ENCODE peak calls at places on chromosomes 12 and 14, in four cellular contexts. H is AG10803, K is thoracic aorta, W is cardiac muscle cell. J is an unnamed sample.

GRCh38 chr14:102140750-102141145 is 1.1 kb downstream of the WDR20 start:
- DNase-seq in H (peak; percentile 6), K (no peak), W (no peak), J (no peak)

GRCh38 chr14:23653046-23653445 is 16.9 kb downstream of the DHRS2 start:
- DNase-seq in H (peak; percentile 22), K (no peak), W (peak; percentile 30), J (no peak)

GRCh38 chr14:22002860-22003284 is 329.3 kb upstream of the OR4E1 start:
- DNase-seq in H (no peak), K (no peak), W (no peak), J (no peak)

GRCh38 chr14:28577187-28577586 is 189.4 kb upstream of the FOXG1 start:
- DNase-seq in H (no peak), K (no peak), W (peak; percentile 45), J (no peak)

GRCh38 chr12:132710422-132711168 is at the start of gene PGAM5:
- DNase-seq in H (peak; percentile 73), K (no peak), W (peak; percentile 86), J (no peak)

GRCh38 chr12:6370994-6371754 is 4.2 kb downstream of the SCNN1A start:
- DNase-seq in H (no peak), K (no peak), W (peak; percentile 56), J (peak; percentile 89)

GRCh38 chr12:132635076-132635955 is 16.7 kb downstream of the P2RX2 start:
- DNase-seq in H (no peak), K (no peak), W (no peak), J (no peak)

GRCh38 chr12:27434673-27435565 is 11.6 kb upstream of the SMCO2 start:
- DNase-seq in H (no peak), K (no peak), W (peak; percentile 25), J (no peak)

GRCh38 chr14:69980457-69981414 is 101.5 kb downstream of the SMOC1 start:
- DNase-seq in H (no peak), K (no peak), W (peak; percentile 42), J (no peak)

GRCh38 chr12:62520361-62520760 is 53.7 kb downstream of the MON2 start:
- DNase-seq in H (no peak), K (no peak), W (no peak), J (no peak)

GRCh38 chr14:36583242-36584166 is 1.1 kb upstream of the NKX2-8 start:
- DNase-seq in H (no peak), K (no peak), W (no peak), J (no peak)

GRCh38 chr14:74888164-74889158 is 6.7 kb downstream of the DLST start:
- DNase-seq in H (no peak), K (no peak), W (no peak), J (no peak)

GRCh38 chr12:10705655-10706054 is 17.5 kb downstream of the YBX3 start:
- DNase-seq in H (peak; percentile 80), K (no peak), W (peak; percentile 58), J (no peak)

GRCh38 chr14:102180248-102180998 is 40.7 kb downstream of the WDR20 start:
- DNase-seq in H (no peak), K (no peak), W (no peak), J (no peak)

GRCh38 chr14:63565448-63565847 is 22.3 kb upstream of the PPP2R5E start:
- DNase-seq in H (no peak), K (no peak), W (no peak), J (no peak)

GRCh38 chr12:13195848-13196301 is 651 bp upstream of the EMP1 start:
- DNase-seq in H (peak; percentile 75), K (no peak), W (peak; percentile 55), J (no peak)

GRCh38 chr14:93037354-93037753 is 78.4 kb downstream of the ITPK1 start:
- DNase-seq in H (no peak), K (no peak), W (no peak), J (no peak)

GRCh38 chr14:103408491-103409155 is 23.4 kb downstream of the MARK3 start:
- DNase-seq in H (no peak), K (no peak), W (peak; percentile 62), J (no peak)

GRCh38 chr14:77040995-77041744 is 12.7 kb upstream of the IRF2BPL start:
- DNase-seq in H (no peak), K (no peak), W (no peak), J (no peak)

GRCh38 chr14:53858344-53858682 is 98.3 kb downstream of the BMP4 start:
- DNase-seq in H (no peak), K (no peak), W (no peak), J (no peak)

GRCh38 chr12:64825143-64826011 is 930 bp downstream of the TBC1D30 start:
- DNase-seq in H (no peak), K (no peak), W (no peak), J (no peak)

GRCh38 chr14:83744901-83745300 is 1785.0 kb upstream of the FLRT2 start:
- DNase-seq in H (no peak), K (no peak), W (no peak), J (no peak)

GRCh38 chr14:55572578-55572977 is 7.4 kb upstream of the KTN1 start:
- DNase-seq in H (no peak), K (no peak), W (peak; percentile 43), J (no peak)

GRCh38 chr14:72513994-72514659 is 379.8 kb downstream of the DPF3 start:
- DNase-seq in H (peak; percentile 58), K (no peak), W (peak; percentile 66), J (no peak)

GRCh38 chr14:76968621-76969063 is 59.9 kb downstream of the IRF2BPL start:
- DNase-seq in H (no peak), K (no peak), W (no peak), J (no peak)

GRCh38 chr12:16675438-16675837 is 69.5 kb upstream of the LMO3 start:
- DNase-seq in H (no peak), K (no peak), W (no peak), J (no peak)

GRCh38 chr12:16674885-16675284 is 68.9 kb upstream of the LMO3 start:
- DNase-seq in H (no peak), K (no peak), W (no peak), J (no peak)

GRCh38 chr12:16669756-16670155 is 63.8 kb upstream of the LMO3 start:
- DNase-seq in H (no peak), K (no peak), W (no peak), J (no peak)

GRCh38 chr12:16668198-16668597 is 62.2 kb upstream of the LMO3 start:
- DNase-seq in H (no peak), K (no peak), W (no peak), J (no peak)

GRCh38 chr12:16670456-16671050 is 64.6 kb upstream of the LMO3 start:
- DNase-seq in H (peak; percentile 22), K (no peak), W (peak; percentile 18), J (no peak)
- H3K4me3 ChIP-seq in H (no peak overlapping the region), K (no peak overlapping the region), W (no peak overlapping the region), J (no peak overlapping the region)

DNA sequence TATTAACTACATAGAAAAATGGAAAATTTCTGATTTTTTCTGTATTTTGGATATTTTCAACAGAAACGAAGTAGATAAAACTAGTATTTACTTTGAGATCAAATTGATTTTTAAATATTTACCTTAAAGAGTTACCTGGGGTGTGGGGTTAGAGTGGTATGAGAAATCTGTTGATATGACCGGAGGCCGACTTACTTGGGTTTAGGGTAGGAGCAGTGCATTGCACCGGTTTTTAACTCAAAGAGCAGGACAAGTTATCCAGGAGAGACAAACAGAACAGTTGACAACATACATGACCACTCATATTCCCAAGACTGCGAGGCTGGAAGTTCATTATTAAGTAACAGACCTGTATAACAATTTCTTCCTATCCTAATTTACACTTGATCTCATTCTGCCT is 31.4 kb downstream of the TPH2 start:
- DNase-seq in H (no peak), K (no peak), W (no peak), J (no peak)
- H3K4me3 ChIP-seq in H (no peak overlapping the region), K (no peak overlapping the region), W (no peak overlapping the region), J (no peak overlapping the region)

GRCh38 chr12:108766294-108766693 is 35.0 kb upstream of the CORO1C start:
- DNase-seq in H (no peak), K (no peak), W (no peak), J (no peak)

GRCh38 chr12:108770963-108771362 is 39.6 kb upstream of the CORO1C start:
- DNase-seq in H (no peak), K (no peak), W (no peak), J (no peak)

GRCh38 chr12:108772247-108772646 is 40.9 kb upstream of the CORO1C start:
- DNase-seq in H (no peak), K (no peak), W (no peak), J (no peak)

GRCh38 chr12:108770269-108770829 is 39.0 kb upstream of the CORO1C start:
- DNase-seq in H (no peak), K (no peak), W (no peak), J (no peak)

DNA sequence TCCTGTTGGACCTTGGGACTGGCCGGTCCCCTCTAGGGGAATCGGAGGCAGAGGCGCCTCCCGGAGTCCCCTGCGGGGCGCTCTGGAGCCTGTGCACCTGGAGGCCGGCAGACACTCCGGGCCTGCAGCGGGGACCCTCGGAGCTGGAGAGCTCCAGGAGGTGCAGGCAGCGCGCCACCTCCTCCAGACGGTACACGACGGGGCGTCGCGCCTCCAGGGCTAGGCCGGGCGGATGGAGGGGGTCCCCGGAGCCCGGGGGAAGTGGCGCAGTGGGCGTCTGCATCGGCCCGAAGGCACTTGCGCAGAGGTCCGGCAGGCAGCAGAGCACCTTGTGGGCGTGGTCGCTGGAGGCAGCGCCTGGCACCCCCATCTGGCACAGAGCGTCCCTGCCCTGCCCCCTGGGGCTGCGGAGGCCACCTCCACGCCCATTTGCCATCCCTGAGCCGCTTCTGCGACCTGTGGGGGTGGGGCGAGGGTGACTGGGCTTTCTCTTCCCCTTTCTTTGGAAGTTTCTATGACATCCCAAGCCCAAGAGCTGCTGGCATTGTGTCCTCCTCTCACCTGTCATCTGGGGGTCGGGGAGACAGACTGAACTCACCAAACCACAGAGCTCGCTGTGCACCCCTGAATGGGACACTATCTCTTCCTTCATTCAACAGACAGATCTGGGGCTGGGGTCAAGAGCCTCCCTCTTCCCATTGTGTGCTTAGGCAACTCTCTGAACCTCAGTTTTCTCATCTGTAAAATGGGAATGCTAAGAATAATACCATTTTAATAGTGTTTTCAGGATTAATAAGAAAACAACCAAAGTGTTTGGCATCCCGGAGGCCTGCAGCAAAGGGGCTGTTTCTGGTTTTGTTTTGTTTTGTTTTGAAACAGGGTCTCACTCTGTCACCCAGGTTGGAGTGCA is 37.5 kb upstream of the CORO1C start:
- DNase-seq in H (no peak), K (no peak), W (no peak), J (no peak)
- H3K4me3 ChIP-seq in H (no peak overlapping the region), K (peak overlapping the region; percentile 69), W (peak overlapping the region; percentile 14), J (peak overlapping the region; percentile 28)

GRCh38 chr12:49295087-49296001 is at the start of gene PRPH:
- DNase-seq in H (no peak), K (no peak), W (no peak), J (no peak)
- H3K4me3 ChIP-seq in H (no peak within 1 kb of the TSS), K (peak within 1 kb of the TSS; percentile 15), W (no peak within 1 kb of the TSS), J (peak within 1 kb of the TSS; percentile 2)

DNA sequence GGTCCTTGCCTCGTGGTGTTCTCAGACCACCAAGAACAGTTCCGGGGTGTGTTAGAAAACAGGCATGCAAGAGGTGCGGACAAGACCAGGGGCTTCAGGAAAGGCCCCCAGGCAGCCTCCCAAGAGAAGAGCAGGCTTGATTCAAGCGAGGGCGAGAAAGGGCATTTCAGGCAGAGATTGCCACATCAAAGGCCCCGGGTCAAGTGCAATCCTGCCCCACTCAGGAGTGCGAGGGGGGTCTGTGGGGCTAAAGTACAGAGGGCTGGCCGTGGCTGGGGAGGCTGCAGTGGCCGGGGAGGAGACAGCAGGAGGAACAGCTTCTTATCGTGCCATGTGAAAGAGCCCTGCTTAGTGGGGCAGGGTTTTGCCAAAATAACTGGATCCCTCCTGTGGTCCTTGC is 2.7 kb upstream of the BDKRB2 start:
- DNase-seq in H (no peak), K (no peak), W (no peak), J (no peak)
- H3K4me3 ChIP-seq in H (no peak overlapping the region), K (no peak overlapping the region), W (no peak overlapping the region), J (no peak overlapping the region)

J was measured in vagina.